ENCODE peak calls at places on chromosomes 3 and 15, in eight cellular contexts. D, H, W, K, M, A, B and T are unnamed samples.
A peak's percentile ranks its signal among the peaks of the same experiment; 100 is the strongest.

GRCh38 chr15:59138243-59138642 is 33.3 kb downstream of the CCNB2 start:
- DNase-seq in D (peak; percentile 44), H (no peak), W (peak; percentile 86), K (peak; percentile 67), M (peak; percentile 53), A (peak; percentile 41), B (peak; percentile 72), T (peak; percentile 65)

GRCh38 chr3:45412731-45413130 is 24.4 kb downstream of the LARS2 start:
- DNase-seq in D (no peak), H (no peak), W (no peak), K (no peak), M (no peak), A (no peak), B (peak; percentile 62), T (no peak)

GRCh38 chr15:60179786-60180391 is 175.8 kb downstream of the FOXB1 start:
- DNase-seq in D (peak; percentile 50), H (no peak), W (peak; percentile 60), K (peak; percentile 53), M (peak; percentile 67), A (peak; percentile 56), B (peak; percentile 26), T (no peak)

GRCh38 chr15:95265419-95265997 is 1034.1 kb downstream of the MCTP2 start:
- DNase-seq in D (no peak), H (no peak), W (no peak), K (peak; percentile 56), M (no peak), A (no peak), B (no peak), T (no peak)

GRCh38 chr15:67914537-67915373 is 74.9 kb upstream of the RNU6-1 start:
- DNase-seq in D (peak; percentile 79), H (peak; percentile 44), W (peak; percentile 93), K (no peak), M (no peak), A (peak; percentile 68), B (no peak), T (peak; percentile 60)

GRCh38 chr3:172052405-172052804 is 13.0 kb downstream of the FNDC3B start:
- DNase-seq in D (no peak), H (no peak), W (no peak), K (no peak), M (no peak), A (no peak), B (no peak), T (no peak)

GRCh38 chr3:117853923-117854322 is 1144.3 kb downstream of the TUSC7 start:
- DNase-seq in D (no peak), H (no peak), W (peak; percentile 87), K (no peak), M (peak; percentile 85), A (peak; percentile 53), B (peak; percentile 5), T (no peak)

GRCh38 chr3:155069729-155070128 is 10.4 kb upstream of the MME start:
- DNase-seq in D (no peak), H (no peak), W (no peak), K (no peak), M (peak; percentile 8), A (peak; percentile 86), B (no peak), T (no peak)

GRCh38 chr3:132974086-132974485 is 64.1 kb upstream of the TMEM108 start:
- DNase-seq in D (no peak), H (no peak), W (no peak), K (no peak), M (no peak), A (no peak), B (no peak), T (no peak)

GRCh38 chr3:58531956-58532355 is 5.0 kb downstream of the ACOX2 start:
- DNase-seq in D (no peak), H (no peak), W (peak; percentile 49), K (no peak), M (peak; percentile 44), A (no peak), B (no peak), T (no peak)
- TF ChIP-seq CTCF in D (no peak), H (no peak), W (peak; percentile 31), K (no peak), M (peak; percentile 32), A (no peak), B (peak; percentile 44), T (no peak)

GRCh38 chr3:43302116-43302880 is 16.0 kb downstream of the SNRK start:
- DNase-seq in D (no peak), H (no peak), W (no peak), K (no peak), M (no peak), A (no peak), B (no peak), T (no peak)

GRCh38 chr3:43294975-43295374 is 8.6 kb downstream of the SNRK start:
- DNase-seq in D (no peak), H (no peak), W (no peak), K (no peak), M (no peak), A (peak; percentile 43), B (no peak), T (no peak)

GRCh38 chr3:43296565-43296964 is 10.2 kb downstream of the SNRK start:
- DNase-seq in D (no peak), H (no peak), W (no peak), K (peak; percentile 58), M (peak; percentile 72), A (peak; percentile 37), B (no peak), T (no peak)

GRCh38 chr3:43298761-43299160 is 12.4 kb downstream of the SNRK start:
- DNase-seq in D (no peak), H (no peak), W (no peak), K (no peak), M (no peak), A (no peak), B (no peak), T (no peak)

GRCh38 chr3:43298292-43298691 is 12.0 kb downstream of the SNRK start:
- DNase-seq in D (no peak), H (no peak), W (no peak), K (no peak), M (no peak), A (no peak), B (no peak), T (no peak)
- H3K4me3 ChIP-seq in D (no peak overlapping the region), H (no peak overlapping the region), W (no peak overlapping the region), K (no peak overlapping the region), M (no peak overlapping the region), A (no peak overlapping the region), B (no peak overlapping the region), T (no peak overlapping the region)

DNA sequence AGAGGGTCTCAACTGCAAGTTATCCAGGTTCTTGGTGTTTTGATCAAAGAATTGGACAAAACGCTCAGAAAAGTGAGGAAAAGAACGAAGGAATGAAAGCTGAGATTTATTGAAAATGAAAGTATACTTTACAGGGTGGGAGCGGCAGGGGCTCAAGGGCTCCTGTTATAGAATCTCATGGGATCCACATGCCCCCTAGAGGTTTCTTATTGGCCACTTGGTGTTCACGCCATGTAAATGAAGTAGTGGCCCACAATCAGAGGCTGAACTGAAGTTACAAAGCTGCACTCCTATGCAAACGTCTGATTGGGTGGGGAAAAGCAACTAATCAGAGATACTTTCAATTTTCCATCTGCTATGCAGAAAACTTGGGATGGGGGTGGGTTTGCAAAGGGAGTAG is 216.7 kb downstream of the PTPRG start:
- DNase-seq in D (peak; percentile 9), H (no peak), W (no peak), K (no peak), M (no peak), A (peak; percentile 22), B (no peak), T (no peak)
- TF ChIP-seq CTCF in D (no peak), H (no peak), W (no peak), K (no peak), M (no peak), A (peak; percentile 22), B (no peak), T (no peak)

GRCh38 chr15:52746162-52746721 is 43.9 kb downstream of the ONECUT1 start:
- DNase-seq in D (no peak), H (no peak), W (no peak), K (no peak), M (no peak), A (no peak), B (no peak), T (no peak)

GRCh38 chr15:52749250-52749649 is 40.9 kb downstream of the ONECUT1 start:
- DNase-seq in D (no peak), H (no peak), W (no peak), K (no peak), M (no peak), A (no peak), B (no peak), T (no peak)

GRCh38 chr15:52751522-52751921 is 38.6 kb downstream of the ONECUT1 start:
- DNase-seq in D (no peak), H (no peak), W (no peak), K (no peak), M (no peak), A (no peak), B (no peak), T (no peak)

DNA sequence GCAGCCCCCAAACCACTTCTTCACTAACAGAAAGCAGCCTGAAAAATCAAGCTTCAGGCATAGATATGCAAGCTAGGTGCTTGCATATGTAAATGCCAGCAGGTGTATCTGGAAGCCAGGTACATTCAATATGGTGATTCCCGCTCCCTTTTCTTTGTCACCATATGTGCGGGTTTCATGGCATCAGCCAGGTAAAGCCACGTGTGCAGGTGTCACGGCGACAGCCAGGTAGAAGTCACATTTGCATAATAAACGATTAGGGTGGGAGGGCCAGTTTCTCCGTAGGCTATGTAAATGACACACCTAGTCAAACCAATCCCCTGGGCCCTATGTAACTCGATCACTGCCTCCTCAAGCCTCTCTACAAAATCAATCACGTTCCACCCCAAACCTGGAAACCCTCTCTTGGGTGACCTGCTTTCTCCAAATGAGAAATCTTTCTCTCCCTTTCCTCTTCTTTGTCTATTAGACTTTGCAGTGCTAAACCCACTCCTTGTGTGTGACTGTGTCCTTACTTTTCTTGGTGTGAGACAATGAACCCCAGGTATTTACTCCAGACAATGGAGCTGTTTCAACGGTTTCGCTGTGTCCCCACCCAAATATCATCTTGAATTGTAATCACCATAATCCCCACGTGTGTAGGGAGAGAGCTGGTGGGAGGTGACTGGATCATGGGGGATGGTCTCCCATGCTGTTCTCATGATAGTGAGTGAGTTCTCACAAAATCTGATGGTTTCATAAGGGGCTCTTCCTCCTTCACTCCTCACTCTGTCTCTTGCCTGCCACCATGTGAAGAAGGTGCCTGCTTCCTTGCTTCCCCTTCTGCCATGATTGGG is 44.6 kb downstream of the ONECUT1 start:
- DNase-seq in D (no peak), H (no peak), W (no peak), K (no peak), M (no peak), A (no peak), B (no peak), T (no peak)
- H3K4me3 ChIP-seq in D (no peak overlapping the region), H (no peak overlapping the region), W (no peak overlapping the region), K (no peak overlapping the region), M (no peak overlapping the region), A (no peak overlapping the region), B (no peak overlapping the region), T (no peak overlapping the region)

GRCh38 chr3:123375014-123375940 is 73.6 kb downstream of the ADCY5 start:
- DNase-seq in D (peak; percentile 93), H (no peak), W (no peak), K (no peak), M (no peak), A (no peak), B (no peak), T (no peak)
- TF ChIP-seq CTCF in D (no peak), H (no peak), W (no peak), K (no peak), M (no peak), A (no peak), B (no peak), T (no peak)